ENCODE peak calls at places on chromosomes 13 and 19, in seven cellular contexts. P is uterus; I is T1000; C is heart right ventricle; A is activated CD4-positive, CD25-positive, alpha-beta regulatory T cell treated with anti-CD3 and anti-CD28 coated beads, Interleukin-2, amount 50 U/mL, for 16 hours; J is GM13976; D is T follicular helper cell. V is an unnamed sample.

GRCh38 chr19:12482505-12482886 is 2.1 kb downstream of the ZNF709 start:
- DNase-seq in P (no peak), I (no peak), C (no peak), A (no peak), J (no peak), D (no peak), V (no peak)

GRCh38 chr19:29662604-29663404 is 2.5 kb upstream of the PLEKHF1 start:
- DNase-seq in P (peak; percentile 82), I (peak; percentile 61), C (peak; percentile 62), A (no peak), J (no peak), D (no peak), V (peak; percentile 81)

GRCh38 chr19:572891-573825 is 762 bp downstream of the BSG start:
- DNase-seq in P (peak; percentile 58), I (peak; percentile 53), C (peak; percentile 58), A (no peak), J (no peak), D (no peak), V (no peak)

GRCh38 chr19:1055028-1055425 is 11.9 kb upstream of the ARHGAP45 start:
- DNase-seq in P (no peak), I (no peak), C (no peak), A (no peak), J (no peak), D (no peak), V (no peak)

GRCh38 chr19:29644179-29644578 is 21.1 kb upstream of the PLEKHF1 start:
- DNase-seq in P (no peak), I (no peak), C (no peak), A (no peak), J (no peak), D (no peak), V (no peak)

GRCh38 chr13:50691682-50692263 is 151.7 kb downstream of the DLEU7 start:
- DNase-seq in P (no peak), I (no peak), C (no peak), A (no peak), J (no peak), D (no peak), V (no peak)

GRCh38 chr13:39616087-39616694 is 13.2 kb upstream of the LHFPL6 start:
- DNase-seq in P (peak; percentile 20), I (no peak), C (peak; percentile 70), A (no peak), J (peak; percentile 70), D (peak; percentile 12), V (peak; percentile 25)

GRCh38 chr13:33326723-33327122 is 41.2 kb upstream of the STARD13 start:
- DNase-seq in P (no peak), I (no peak), C (no peak), A (no peak), J (no peak), D (no peak), V (no peak)

GRCh38 chr19:44890366-44891015 is 563 bp upstream of the TOMM40 start:
- DNase-seq in P (peak; percentile 100), I (peak; percentile 99), C (peak; percentile 100), A (peak; percentile 100), J (peak; percentile 93), D (no peak), V (peak; percentile 100)

GRCh38 chr13:110552767-110553166 is 8.8 kb downstream of the RAB20 start:
- DNase-seq in P (no peak), I (no peak), C (no peak), A (no peak), J (no peak), D (no peak), V (no peak)

GRCh38 chr19:14149011-14149410 is 12.6 kb upstream of the ASF1B start:
- DNase-seq in P (no peak), I (no peak), C (no peak), A (no peak), J (no peak), D (no peak), V (no peak)

GRCh38 chr19:52187407-52187806 is 2.4 kb upstream of the PPP2R1A start:
- DNase-seq in P (no peak), I (no peak), C (no peak), A (no peak), J (no peak), D (no peak), V (no peak)

GRCh38 chr19:9958451-9958850 is 22.1 kb upstream of the OLFM2 start:
- DNase-seq in P (no peak), I (no peak), C (no peak), A (no peak), J (no peak), D (no peak), V (no peak)

V was measured in SJSA1.